ENCODE peak calls at places on chromosomes 5 and 9, in nine cellular contexts. G is right cardiac atrium; T is CD8-positive, alpha-beta memory T cell; M is A673; U is astrocyte of the spinal cord; V is brain microvascular endothelial cell; P is GM23248; N is heart right ventricle; A is hepatocyte. B is an unnamed sample.

GRCh38 chr9:73149371-73150067 is 2.1 kb upstream of the ANXA1 start:
- DNase-seq in T (no peak), N (no peak), U (peak; percentile 91), A (peak; percentile 80), G (no peak), P (peak; percentile 98), M (peak; percentile 77), V (peak; percentile 83), B (peak; percentile 88)

GRCh38 chr5:180395540-180396274 is 42.6 kb upstream of the GFPT2 start:
- DNase-seq in M (no peak), T (no peak), U (no peak), N (no peak), P (peak; percentile 17), A (no peak), G (peak; percentile 59), V (no peak), B (no peak)

GRCh38 chr5:127089206-127089605 is 15.9 kb upstream of the C5orf63 start:
- DNase-seq in V (no peak), T (no peak), P (peak; percentile 9), U (no peak), N (no peak), M (no peak), A (no peak), G (no peak), B (no peak)

GRCh38 chr5:68839019-68839552 is 254.7 kb upstream of the SLC30A5 start:
- DNase-seq in G (no peak), T (no peak), V (no peak), P (peak; percentile 29), A (peak; percentile 34), M (no peak), U (no peak), N (no peak), B (peak; percentile 6)

GRCh38 chr5:38319486-38319885 is 61.1 kb downstream of the EGFLAM start:
- DNase-seq in G (no peak), V (no peak), A (no peak), P (no peak), N (no peak), M (no peak), T (no peak), U (no peak), B (no peak)

GRCh38 chr5:132543472-132544201 is at the start of gene IL5:
- DNase-seq in A (no peak), V (no peak), T (no peak), N (no peak), U (no peak), M (no peak), G (no peak), P (no peak), B (no peak)

GRCh38 chr9:6632516-6633328 is 12.8 kb downstream of the GLDC start:
- DNase-seq in M (no peak), T (no peak), A (peak; percentile 62), U (no peak), V (no peak), N (no peak), G (no peak), P (no peak), B (no peak)

GRCh38 chr5:32961066-32961429 is 249.9 kb downstream of the NPR3 start:
- DNase-seq in N (no peak), V (peak; percentile 18), T (no peak), A (no peak), M (no peak), G (no peak), P (peak; percentile 38), U (no peak), B (peak; percentile 0)

GRCh38 chr5:149434162-149435014 is 55.3 kb upstream of the IL17B start:
- DNase-seq in U (peak; percentile 66), A (peak; percentile 83), N (no peak), V (peak; percentile 78), P (peak; percentile 69), T (peak; percentile 11), M (peak; percentile 69), G (peak; percentile 86), B (peak; percentile 88)

GRCh38 chr9:114738581-114739316 is 56.8 kb upstream of the TEX48 start:
- DNase-seq in U (peak; percentile 82), A (peak; percentile 84), T (peak; percentile 44), P (peak; percentile 95), M (peak; percentile 82), V (peak; percentile 83), G (peak; percentile 70), N (peak; percentile 21), B (peak; percentile 91)

GRCh38 chr9:109735796-109736195 is 44.2 kb upstream of the PALM2AKAP2 start:
- DNase-seq in U (no peak), N (no peak), T (no peak), V (no peak), G (peak; percentile 67), P (no peak), M (no peak), A (no peak), B (peak; percentile 6)

GRCh38 chr9:109742759-109743388 is 37.1 kb upstream of the PALM2AKAP2 start:
- DNase-seq in A (peak; percentile 28), U (peak; percentile 63), N (no peak), P (peak; percentile 63), G (peak; percentile 77), T (no peak), M (no peak), V (peak; percentile 24), B (peak; percentile 64)

GRCh38 chr9:109734814-109735213 is 45.2 kb upstream of the PALM2AKAP2 start:
- DNase-seq in U (no peak), M (no peak), P (no peak), G (no peak), V (no peak), A (no peak), N (no peak), T (no peak), B (no peak)

GRCh38 chr9:109737295-109737694 is 42.7 kb upstream of the PALM2AKAP2 start:
- DNase-seq in M (no peak), T (no peak), U (no peak), A (no peak), V (no peak), P (no peak), N (no peak), G (no peak), B (no peak)

GRCh38 chr9:109739760-109740159 is 40.2 kb upstream of the PALM2AKAP2 start:
- DNase-seq in G (no peak), V (no peak), A (no peak), M (no peak), U (no peak), P (no peak), T (no peak), N (no peak), B (peak; percentile 18)
- H3K4me3 ChIP-seq in G (no peak overlapping the region), V (no peak overlapping the region), A (no peak overlapping the region), M (no peak overlapping the region), U (no peak overlapping the region), P (no peak overlapping the region), T (no peak overlapping the region), N (no peak overlapping the region), B (no peak overlapping the region)

DNA sequence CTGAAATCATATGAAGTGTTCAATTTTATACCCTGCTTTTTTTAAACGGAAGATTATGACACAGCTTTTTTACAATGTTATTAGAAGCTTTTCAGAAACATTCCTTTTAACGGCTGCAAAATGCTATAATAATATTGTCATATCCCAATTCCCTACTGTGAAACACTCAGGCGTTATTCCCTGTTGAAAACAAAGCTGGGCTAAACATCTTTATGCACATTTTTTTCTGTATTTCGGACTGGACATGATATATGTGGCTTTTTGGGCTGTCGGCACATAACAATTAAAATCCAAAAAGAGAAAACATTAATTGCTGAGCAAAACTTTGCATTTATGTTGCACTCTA is 12.0 kb upstream of the CTSL start:
- DNase-seq in A (no peak), P (no peak), U (no peak), M (no peak), G (no peak), N (no peak), V (no peak), T (no peak), B (no peak)
- H3K4me3 ChIP-seq in A (no peak overlapping the region), P (peak overlapping the region; percentile 62), U (no peak overlapping the region), M (peak overlapping the region; percentile 13), G (no peak overlapping the region), N (no peak overlapping the region), V (peak overlapping the region; percentile 2), T (no peak overlapping the region), B (peak overlapping the region; percentile 32)

GRCh38 chr9:93206576-93207155 is 22.7 kb downstream of the WNK2 start:
- DNase-seq in N (no peak), M (no peak), A (no peak), G (peak; percentile 70), U (no peak), V (no peak), P (no peak), T (no peak), B (no peak)

GRCh38 chr9:93207326-93207814 is 23.4 kb downstream of the WNK2 start:
- DNase-seq in T (no peak), U (peak; percentile 47), P (peak; percentile 82), M (no peak), A (no peak), N (peak; percentile 52), G (peak; percentile 86), V (peak; percentile 25), B (peak; percentile 63)

GRCh38 chr9:93204470-93205043 is 20.6 kb downstream of the WNK2 start:
- DNase-seq in T (no peak), A (no peak), U (no peak), V (no peak), M (no peak), P (no peak), N (no peak), G (peak; percentile 72), B (no peak)

GRCh38 chr9:93205045-93205768 is 21.3 kb downstream of the WNK2 start:
- DNase-seq in P (peak; percentile 35), G (peak; percentile 91), A (peak; percentile 67), U (no peak), V (peak; percentile 12), M (no peak), T (no peak), N (peak; percentile 80), B (no peak)

GRCh38 chr9:93205896-93206575 is 22.1 kb downstream of the WNK2 start:
- DNase-seq in T (no peak), P (no peak), V (no peak), A (no peak), G (peak; percentile 72), N (no peak), M (no peak), U (no peak), B (no peak)
- H3K4me3 ChIP-seq in T (no peak overlapping the region), P (no peak overlapping the region), V (no peak overlapping the region), A (no peak overlapping the region), G (no peak overlapping the region), N (no peak overlapping the region), M (no peak overlapping the region), U (no peak overlapping the region), B (no peak overlapping the region)

GRCh38 chr5:176542596-176543427 is 5.6 kb upstream of the RNF44 start:
- DNase-seq in U (no peak), A (peak; percentile 82), T (peak; percentile 33), V (no peak), M (no peak), G (peak; percentile 57), N (peak; percentile 44), P (peak; percentile 53), B (peak; percentile 21)

GRCh38 chr5:176542135-176542595 is 5.0 kb upstream of the RNF44 start:
- DNase-seq in N (peak; percentile 34), V (no peak), A (no peak), T (peak; percentile 53), G (peak; percentile 74), P (no peak), M (no peak), U (no peak), B (no peak)

GRCh38 chr5:176541338-176542134 is 4.3 kb upstream of the RNF44 start:
- DNase-seq in V (no peak), M (peak; percentile 66), A (peak; percentile 85), G (peak; percentile 85), P (no peak), N (peak; percentile 57), T (peak; percentile 61), U (peak; percentile 13), B (peak; percentile 28)

GRCh38 chr5:176540476-176540899 is 3.3 kb upstream of the RNF44 start:
- DNase-seq in V (no peak), M (no peak), A (no peak), U (no peak), T (no peak), G (no peak), N (no peak), P (no peak), B (peak; percentile 46)

GRCh38 chr5:176540956-176541337 is 3.7 kb upstream of the RNF44 start:
- DNase-seq in G (peak; percentile 22), M (no peak), V (no peak), T (peak; percentile 31), P (no peak), U (no peak), N (no peak), A (no peak), B (no peak)
- H3K4me3 ChIP-seq in G (no peak overlapping the region), M (no peak overlapping the region), V (no peak overlapping the region), T (peak overlapping the region; percentile 83), P (no peak overlapping the region), U (no peak overlapping the region), N (no peak overlapping the region), A (no peak overlapping the region), B (no peak overlapping the region)